ENCODE peak calls at places on chromosome X, in ten cellular contexts. Q is right atrium auricular region, E is uterus, M is BE2C, D is choroid plexus epithelial cell, O is Caco-2, J is AG09309, H is fibroblast of the aortic adventitia, C is PC-3, I is GM06990. W is an unnamed sample.
A peak's percentile ranks its signal among the peaks of the same experiment; 100 is the strongest.

GRCh38 chrX:152886716-152887115 is 11.2 kb upstream of the ZNF185 start:
- DNase-seq in Q (no peak), E (no peak), M (no peak), D (no peak), O (no peak), J (no peak), H (no peak), C (no peak), I (no peak), W (no peak)

GRCh38 chrX:125757794-125758564 is 408.1 kb downstream of the DCAF12L2 start:
- DNase-seq in Q (no peak), E (peak; percentile 39), M (peak; percentile 3), D (no peak), O (no peak), J (no peak), H (peak; percentile 2), C (no peak), I (no peak), W (no peak)

GRCh38 chrX:69538321-69538876 is 34.3 kb downstream of the NALF2 start:
- DNase-seq in Q (peak; percentile 62), E (peak; percentile 75), M (no peak), D (peak; percentile 69), O (no peak), J (no peak), H (peak; percentile 49), C (peak; percentile 58), I (peak; percentile 50), W (peak; percentile 59)

GRCh38 chrX:10230222-10230621 is 73.4 kb downstream of the CLCN4 start:
- DNase-seq in Q (no peak), E (no peak), M (no peak), D (no peak), O (no peak), J (no peak), H (peak; percentile 31), C (no peak), I (no peak), W (no peak)

GRCh38 chrX:10755477-10756334 is 135.3 kb upstream of the MID1 start:
- DNase-seq in Q (no peak), E (peak; percentile 24), M (no peak), D (peak; percentile 74), O (peak; percentile 67), J (no peak), H (peak; percentile 86), C (no peak), I (no peak), W (no peak)

GRCh38 chrX:39318497-39319343 is 517.5 kb downstream of the MID1IP1 start:
- DNase-seq in Q (no peak), E (peak; percentile 57), M (no peak), D (no peak), O (no peak), J (no peak), H (no peak), C (no peak), I (no peak), W (no peak)

GRCh38 chrX:28205126-28205525 is 223.9 kb upstream of the DCAF8L1 start:
- DNase-seq in Q (no peak), E (no peak), M (no peak), D (no peak), O (no peak), J (no peak), H (no peak), C (peak; percentile 28), I (no peak), W (no peak)

GRCh38 chrX:44343412-44343942 is at the start of gene EFHC2:
- DNase-seq in Q (no peak), E (peak; percentile 58), M (peak; percentile 35), D (peak; percentile 6), O (no peak), J (no peak), H (no peak), C (peak; percentile 24), I (peak; percentile 1), W (peak; percentile 2)

GRCh38 chrX:119687661-119688413 is 5.1 kb downstream of the SEPTIN6 start:
- DNase-seq in Q (no peak), E (no peak), M (no peak), D (no peak), O (no peak), J (no peak), H (no peak), C (no peak), I (no peak), W (peak; percentile 35)

GRCh38 chrX:72714471-72714916 is 388 bp upstream of the PHKA1 start:
- DNase-seq in Q (peak; percentile 68), E (peak; percentile 57), M (peak; percentile 71), D (peak; percentile 78), O (peak; percentile 49), J (peak; percentile 29), H (peak; percentile 86), C (peak; percentile 73), I (peak; percentile 3), W (no peak)

GRCh38 chrX:86171366-86171765 is 23.1 kb downstream of the DACH2 start:
- DNase-seq in Q (no peak), E (no peak), M (no peak), D (peak; percentile 78), O (peak; percentile 31), J (peak; percentile 5), H (peak; percentile 2), C (peak; percentile 28), I (no peak), W (peak; percentile 40)

GRCh38 chrX:22742174-22742573 is 257.6 kb upstream of the DDX53 start:
- DNase-seq in Q (no peak), E (no peak), M (no peak), D (peak; percentile 23), O (no peak), J (peak; percentile 31), H (peak; percentile 93), C (peak; percentile 11), I (no peak), W (no peak)

GRCh38 chrX:55488268-55488558 is 1.4 kb downstream of the USP51 start:
- DNase-seq in Q (no peak), E (no peak), M (no peak), D (no peak), O (no peak), J (no peak), H (no peak), C (no peak), I (no peak), W (peak; percentile 3)

GRCh38 chrX:67619253-67619652 is 75.4 kb downstream of the AR start:
- DNase-seq in Q (no peak), E (no peak), M (no peak), D (peak; percentile 46), O (no peak), J (peak; percentile 38), H (peak; percentile 67), C (no peak), I (no peak), W (peak; percentile 8)

DNA sequence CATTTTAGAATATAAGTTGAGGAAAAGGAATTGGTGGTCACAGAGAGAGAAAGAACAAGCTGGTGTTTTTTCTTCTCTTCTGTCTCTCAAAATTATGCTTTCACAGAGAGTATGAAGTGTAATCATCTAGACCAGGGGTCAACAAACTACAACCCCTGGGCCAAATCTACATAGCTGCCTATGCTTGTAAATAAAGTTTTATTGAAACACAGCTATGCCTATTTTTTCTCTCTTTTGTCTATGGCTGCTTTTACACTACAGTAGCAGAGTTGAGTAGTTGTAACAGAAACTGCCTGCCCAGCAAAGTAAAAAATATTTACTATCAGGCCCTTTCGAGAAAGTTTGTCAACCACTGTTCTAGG is 6.7 kb upstream of the FAM9C start:
- DNase-seq in Q (no peak), E (no peak), M (no peak), D (no peak), O (no peak), J (no peak), H (no peak), C (no peak), I (no peak), W (no peak)
- H3K4me3 ChIP-seq in Q (no peak overlapping the region), E (no peak overlapping the region), M (no peak overlapping the region), D (no peak overlapping the region), O (no peak overlapping the region), J (no peak overlapping the region), H (no peak overlapping the region), C (no peak overlapping the region), I (no peak overlapping the region), W (no peak overlapping the region)

DNA sequence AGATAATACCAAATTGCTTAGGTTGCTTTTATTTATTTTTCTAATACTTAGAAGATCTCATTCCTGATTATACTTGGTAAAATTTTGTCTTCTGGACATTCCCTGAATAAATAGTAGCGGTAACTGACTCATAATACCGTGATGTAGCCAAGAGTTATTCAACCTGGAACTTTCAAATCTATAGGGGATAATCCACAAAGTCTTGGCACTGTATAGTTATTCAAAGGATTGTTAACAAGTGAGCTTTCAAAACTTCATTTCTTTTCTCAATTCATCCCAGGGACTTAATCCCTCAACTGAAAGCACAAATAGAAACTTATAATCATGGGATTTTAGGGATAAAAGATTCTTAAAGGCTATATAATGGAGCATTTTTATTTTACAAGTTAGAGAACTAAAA is 1383.3 kb downstream of the FAM133A start:
- DNase-seq in Q (no peak), E (no peak), M (no peak), D (peak; percentile 9), O (no peak), J (no peak), H (peak; percentile 62), C (peak; percentile 28), I (no peak), W (no peak)
- TF ChIP-seq CTCF in Q (no peak), E (no peak), M (no peak), D (no peak), O (no peak), J (no peak), H (no peak), C (no peak), I (no peak), W (no peak)

GRCh38 chrX:65667157-65667502 is 324 bp upstream of the MSN start:
- DNase-seq in Q (no peak), E (no peak), M (no peak), D (no peak), O (no peak), J (no peak), H (no peak), C (no peak), I (no peak), W (no peak)
- H3K4me3 ChIP-seq in Q (peak overlapping the region; percentile 69), E (peak overlapping the region; percentile 90), M (no peak overlapping the region), D (peak overlapping the region; percentile 14), O (no peak overlapping the region), J (no peak overlapping the region), H (no peak overlapping the region), C (no peak overlapping the region), I (no peak overlapping the region), W (peak overlapping the region; percentile 19)

GRCh38 chrX:78116365-78116764 is 12.3 kb downstream of the PGK1 start:
- DNase-seq in Q (no peak), E (no peak), M (no peak), D (no peak), O (no peak), J (no peak), H (no peak), C (no peak), I (no peak), W (no peak)

GRCh38 chrX:78124304-78124703 is 15.1 kb downstream of the TAF9B start:
- DNase-seq in Q (no peak), E (no peak), M (no peak), D (peak; percentile 34), O (no peak), J (no peak), H (peak; percentile 13), C (no peak), I (no peak), W (no peak)

GRCh38 chrX:78123190-78123589 is 16.3 kb downstream of the TAF9B start:
- DNase-seq in Q (no peak), E (no peak), M (no peak), D (peak; percentile 10), O (no peak), J (no peak), H (peak; percentile 47), C (peak; percentile 85), I (no peak), W (no peak)

GRCh38 chrX:78118628-78119027 is 14.6 kb downstream of the PGK1 start:
- DNase-seq in Q (no peak), E (no peak), M (no peak), D (no peak), O (no peak), J (no peak), H (no peak), C (no peak), I (no peak), W (no peak)

GRCh38 chrX:78119521-78120227 is 15.6 kb downstream of the PGK1 start:
- DNase-seq in Q (no peak), E (no peak), M (no peak), D (peak; percentile 20), O (no peak), J (no peak), H (no peak), C (peak; percentile 38), I (no peak), W (peak; percentile 19)
- TF ChIP-seq CTCF in Q (no peak), E (no peak), M (peak; percentile 38), D (peak; percentile 38), O (peak; percentile 32), J (peak; percentile 13), H (peak; percentile 30), C (peak; percentile 61), I (peak; percentile 23), W (no peak)

W was measured in GM12865.